ENCODE peak calls at places on chromosomes 1 and 21, in eight cellular contexts. Q is heart left ventricle, V is spleen, I is uterus, Z is ovary, T is vagina, N is esophagus squamous epithelium, W is Peyer's patch. M is an unnamed sample.

GRCh38 chr1:21931171-21932093 is 5.7 kb downstream of the HSPG2 start:
- DNase-seq in T (no peak), N (no peak), W (no peak), I (peak), V (peak), Z (peak), Q (peak), M (peak)

GRCh38 chr1:113998361-113998760 is 19.1 kb downstream of the OLFML3 start:
- DNase-seq in T (peak), Z (no peak), N (no peak), Q (no peak), I (no peak), V (no peak), W (no peak), M (no peak)

GRCh38 chr1:12010751-12011570 is 8.3 kb upstream of the MIIP start:
- DNase-seq in Z (no peak), N (no peak), Q (no peak), W (no peak), I (no peak), V (no peak), T (no peak), M (no peak)

GRCh38 chr1:185376840-185377635 is 60.0 kb upstream of the IVNS1ABP start:
- DNase-seq in T (no peak), I (no peak), Q (peak), V (no peak), N (no peak), Z (no peak), W (no peak), M (no peak)

GRCh38 chr21:31557956-31558838 is 101.3 kb upstream of the SOD1 start:
- DNase-seq in V (peak), Q (no peak), T (no peak), I (no peak), W (no peak), Z (no peak), N (no peak), M (no peak)

GRCh38 chr1:115474166-115474565 is 136.1 kb upstream of the NGF start:
- DNase-seq in T (no peak), N (no peak), I (no peak), W (no peak), V (no peak), Q (no peak), Z (no peak), M (no peak)

GRCh38 chr1:22387888-22388564 is 63.6 kb upstream of the ZBTB40 start:
- DNase-seq in W (no peak), Z (no peak), T (no peak), I (no peak), N (no peak), Q (no peak), V (no peak), M (no peak)

GRCh38 chr1:117964290-117965038 is 34.9 kb downstream of the WDR3 start:
- DNase-seq in V (no peak), W (no peak), I (no peak), T (no peak), Q (no peak), N (no peak), Z (no peak), M (no peak)

GRCh38 chr1:17167041-17167782 is 37.7 kb upstream of the PADI1 start:
- DNase-seq in T (no peak), Q (no peak), V (no peak), Z (no peak), I (no peak), N (no peak), W (no peak), M (no peak)

GRCh38 chr1:168535536-168535935 is 8.3 kb downstream of the XCL2 start:
- DNase-seq in V (no peak), W (no peak), T (no peak), Q (no peak), I (no peak), N (no peak), Z (no peak), M (no peak)

GRCh38 chr1:44227211-44227610 is 13.9 kb downstream of the DMAP1 start:
- DNase-seq in N (no peak), V (no peak), Z (no peak), W (no peak), I (no peak), T (no peak), Q (no peak), M (no peak)

GRCh38 chr1:3284691-3285090 is 169.8 kb upstream of the ARHGEF16 start:
- DNase-seq in V (no peak), Z (no peak), I (no peak), T (no peak), N (no peak), Q (no peak), W (no peak), M (no peak)

GRCh38 chr1:234495231-234495990 is 16.4 kb upstream of the TARBP1 start:
- DNase-seq in Q (no peak), I (no peak), T (no peak), Z (no peak), V (no peak), N (no peak), W (no peak), M (no peak)

GRCh38 chr1:34987018-34987417 is 1.9 kb upstream of the TMEM35B start:
- DNase-seq in Z (no peak), Q (no peak), I (no peak), N (no peak), T (no peak), W (no peak), V (no peak), M (no peak)

GRCh38 chr1:9115656-9116205 is 13.2 kb downstream of the GPR157 start:
- DNase-seq in T (no peak), Z (no peak), W (no peak), N (no peak), I (no peak), V (no peak), Q (no peak), M (no peak)

GRCh38 chr1:101227837-101228236 is 9.0 kb upstream of the S1PR1 start:
- DNase-seq in Q (no peak), T (no peak), Z (no peak), W (no peak), I (no peak), V (no peak), N (no peak), M (no peak)
- H3K27ac ChIP-seq in Q (no peak), T (no peak), Z (no peak), W (no peak), I (no peak), V (no peak), N (no peak), M (no peak)

GRCh38 chr1:84998642-84999280 is 1.8 kb upstream of the MCOLN2 start:
- DNase-seq in T (no peak), Z (no peak), N (no peak), V (peak), I (no peak), W (peak), Q (no peak), M (no peak)

GRCh38 chr1:84995484-84996334 is 1.2 kb downstream of the MCOLN2 start:
- DNase-seq in N (no peak), I (no peak), T (no peak), W (peak), Q (no peak), V (no peak), Z (no peak), M (no peak)

GRCh38 chr1:84996846-84997666 is at the start of gene MCOLN2:
- DNase-seq in Z (no peak), W (peak), V (peak), Q (peak), N (no peak), I (no peak), T (no peak), M (no peak)

GRCh38 chr1:85001742-85002141 is 4.8 kb upstream of the MCOLN2 start:
- DNase-seq in N (no peak), Q (no peak), I (no peak), W (no peak), T (no peak), Z (no peak), V (no peak), M (no peak)

DNA sequence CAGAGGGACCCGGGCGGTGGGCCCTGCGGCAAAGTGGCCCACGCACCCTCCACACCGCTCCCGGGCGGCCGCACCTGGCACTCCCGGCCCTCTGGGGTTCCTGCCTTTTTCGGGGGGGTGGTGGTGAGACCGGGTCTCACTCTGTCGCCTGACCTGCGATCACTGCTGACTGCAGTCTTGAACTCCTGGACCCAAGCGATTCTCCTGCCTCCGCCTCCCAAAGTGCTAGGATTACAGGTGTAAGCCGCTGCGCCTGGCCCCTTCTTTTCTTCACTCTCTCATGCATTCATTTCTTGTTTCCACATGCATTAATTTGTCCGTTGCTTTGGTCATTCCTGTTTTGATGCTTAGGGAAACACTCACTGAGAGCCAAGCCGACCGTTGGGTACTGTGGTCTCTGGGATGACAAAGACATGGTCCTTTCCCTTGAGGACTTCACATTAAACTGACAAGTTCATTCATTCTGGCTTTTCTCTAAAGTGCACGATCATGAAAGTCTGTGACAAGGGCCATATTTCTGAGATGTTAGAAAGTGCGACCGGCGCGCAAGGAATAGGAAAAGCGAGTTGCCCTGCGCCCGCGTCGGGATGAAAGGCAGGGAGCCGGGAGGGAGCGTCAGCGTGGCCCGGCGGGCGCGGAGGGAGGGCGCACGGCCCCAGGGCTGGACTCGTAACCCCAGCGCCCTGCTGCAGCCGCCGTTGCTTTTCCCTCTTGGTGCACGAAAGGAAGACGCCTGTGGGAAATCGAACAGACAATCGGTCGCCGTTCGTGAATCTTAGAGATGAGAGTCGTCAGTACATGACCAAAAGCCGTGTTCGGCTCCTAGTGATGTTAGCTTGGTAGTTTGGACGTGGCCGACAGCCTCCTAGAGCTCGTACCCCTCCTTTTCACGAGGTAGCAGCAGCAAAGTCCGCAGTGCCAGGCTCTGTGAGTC is 1.0 kb upstream of the MCOLN2 start:
- DNase-seq in V (peak), I (no peak), N (no peak), T (no peak), Z (no peak), W (peak), Q (no peak), M (no peak)
- H3K4me3 ChIP-seq in V (peak), I (peak), N (peak), T (peak), Z (peak), W (peak), Q (peak), M (peak)

GRCh38 chr1:109763646-109764415 is at the start of gene EPS8L3:
- DNase-seq in I (peak), Q (peak), V (peak), N (no peak), T (no peak), Z (peak), W (no peak), M (peak)
- TF ChIP-seq POLR2A in I (no peak), Q (no peak), V (no peak), N (no peak), T (no peak), Z (no peak), W (peak), M (no peak)

DNA sequence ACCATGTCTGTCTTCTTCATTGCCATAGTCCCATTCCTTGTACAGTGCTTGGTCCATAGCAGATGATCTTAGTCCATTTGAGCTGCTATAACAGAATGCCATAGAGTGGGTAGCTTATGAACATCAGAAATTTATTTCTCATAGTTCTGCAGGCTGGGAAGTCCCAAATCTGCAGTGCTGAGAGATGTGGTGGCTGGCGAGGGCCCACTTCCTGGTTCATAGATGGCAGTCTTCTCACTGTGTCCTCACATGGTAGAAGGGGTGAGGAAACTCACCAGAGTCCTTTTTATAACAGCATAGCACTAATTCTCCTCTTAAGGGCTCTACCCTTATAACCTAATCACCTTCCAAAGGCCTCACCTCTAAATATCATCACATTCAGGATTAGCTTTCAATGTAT is 23.1 kb upstream of the RAP1A start:
- DNase-seq in W (peak), Q (no peak), T (no peak), Z (no peak), I (no peak), N (no peak), V (peak), M (no peak)
- H3K27ac ChIP-seq in W (no peak), Q (peak), T (no peak), Z (no peak), I (no peak), N (no peak), V (peak), M (no peak)

DNA sequence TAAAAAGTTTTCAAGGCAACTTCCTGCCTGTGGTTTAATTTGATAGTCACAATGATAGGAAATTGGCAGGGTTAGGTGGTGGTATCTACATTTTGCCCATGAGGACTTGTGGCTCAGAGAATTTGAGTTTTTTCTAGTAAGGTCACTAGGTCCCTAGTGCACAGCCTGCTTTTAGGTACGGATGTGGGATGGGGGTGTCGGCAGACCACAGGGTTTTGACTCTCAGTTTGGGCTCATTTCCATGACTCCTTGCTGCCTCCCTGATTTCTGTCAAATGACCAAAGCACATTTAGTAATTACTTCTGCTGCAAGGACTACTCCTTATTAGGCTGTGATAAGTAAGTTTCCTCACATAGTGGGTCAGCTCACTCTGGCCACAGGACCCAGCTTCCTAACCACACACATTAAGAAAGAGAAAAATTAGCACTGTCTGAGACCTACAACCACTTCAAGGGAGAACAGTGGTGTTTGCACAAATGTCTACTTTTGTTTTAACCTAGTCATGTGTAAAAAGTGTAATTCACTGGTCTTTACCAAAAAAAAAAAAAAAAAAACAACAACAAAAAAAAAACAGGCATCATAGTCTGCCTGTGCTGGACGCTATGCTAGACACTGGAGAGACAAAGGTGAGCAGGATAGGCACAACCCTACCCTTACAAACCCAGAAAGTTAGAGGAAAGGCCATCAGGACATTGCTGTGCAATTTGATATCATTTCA is 43.7 kb downstream of the MRPL39 start:
- DNase-seq in I (no peak), Q (no peak), W (peak), Z (no peak), T (no peak), V (no peak), N (no peak), M (no peak)
- H3K4me3 ChIP-seq in I (no peak), Q (no peak), W (peak), Z (no peak), T (no peak), V (no peak), N (peak), M (no peak)